ENCODE peak calls at places on chromosome 1, in four cellular contexts. W, N, H and E are unnamed samples.

GRCh38 chr1:58785424-58786058 is 1.7 kb upstream of the JUN start:
- DNase-seq in H (peak; percentile 43), N (peak; percentile 68), W (peak; percentile 39), E (no peak)

GRCh38 chr1:68010094-68010493 is 40.3 kb downstream of the DIRAS3 start:
- DNase-seq in H (no peak), W (peak; percentile 47), N (no peak), E (no peak)

GRCh38 chr1:94790670-94791069 is 29.5 kb upstream of the SLC44A3 start:
- DNase-seq in H (no peak), W (no peak), N (no peak), E (no peak)

GRCh38 chr1:226253933-226254332 is 30.5 kb downstream of the MIXL1 start:
- DNase-seq in H (no peak), W (no peak), N (no peak), E (no peak)

GRCh38 chr1:19156676-19157075 is 53.4 kb downstream of the UBR4 start:
- DNase-seq in N (no peak), W (peak; percentile 44), H (no peak), E (no peak)

GRCh38 chr1:225642177-225642576 is 10.7 kb downstream of the ENAH start:
- DNase-seq in H (no peak), N (no peak), W (peak; percentile 56), E (no peak)

GRCh38 chr1:159781992-159782391 is 1.2 kb downstream of the DUSP23 start:
- DNase-seq in H (no peak), W (no peak), N (no peak), E (no peak)

GRCh38 chr1:5877683-5878530 is 114.3 kb downstream of the NPHP4 start:
- DNase-seq in N (no peak), H (no peak), W (no peak), E (no peak)

GRCh38 chr1:202578001-202578500 is 132.2 kb downstream of the SYT2 start:
- DNase-seq in W (peak; percentile 87), H (no peak), N (no peak), E (no peak)

GRCh38 chr1:241323510-241323909 is 33.5 kb downstream of the RGS7 start:
- DNase-seq in H (no peak), N (peak; percentile 82), W (peak; percentile 30), E (peak; percentile 7)

GRCh38 chr1:59214764-59215208 is 82.1 kb upstream of the FGGY start:
- DNase-seq in N (no peak), H (no peak), W (peak; percentile 74), E (no peak)

GRCh38 chr1:94396356-94396755 is 21.8 kb upstream of the ABCD3 start:
- DNase-seq in H (no peak), W (no peak), N (no peak), E (peak; percentile 10)

GRCh38 chr1:111864862-111865261 is 109.2 kb downstream of the DDX20 start:
- DNase-seq in H (no peak), N (no peak), W (no peak), E (peak; percentile 17)

GRCh38 chr1:36345353-36345752 is 21.9 kb upstream of the EVA1B start:
- DNase-seq in H (no peak), W (no peak), N (no peak), E (no peak)

GRCh38 chr1:143720087-143721023 is 251.4 kb downstream of the FAM72C start:
- DNase-seq in H (no peak), W (peak; percentile 11), N (peak; percentile 61), E (peak; percentile 48)
- TF ChIP-seq CHD1 in H (no peak), W (no peak), N (no peak), E (no peak)

GRCh38 chr1:162117039-162117816 is 47.7 kb downstream of the NOS1AP start:
- DNase-seq in N (no peak), W (no peak), H (no peak), E (no peak)
- TF ChIP-seq CHD1 in N (no peak), W (no peak), H (no peak), E (no peak)

DNA sequence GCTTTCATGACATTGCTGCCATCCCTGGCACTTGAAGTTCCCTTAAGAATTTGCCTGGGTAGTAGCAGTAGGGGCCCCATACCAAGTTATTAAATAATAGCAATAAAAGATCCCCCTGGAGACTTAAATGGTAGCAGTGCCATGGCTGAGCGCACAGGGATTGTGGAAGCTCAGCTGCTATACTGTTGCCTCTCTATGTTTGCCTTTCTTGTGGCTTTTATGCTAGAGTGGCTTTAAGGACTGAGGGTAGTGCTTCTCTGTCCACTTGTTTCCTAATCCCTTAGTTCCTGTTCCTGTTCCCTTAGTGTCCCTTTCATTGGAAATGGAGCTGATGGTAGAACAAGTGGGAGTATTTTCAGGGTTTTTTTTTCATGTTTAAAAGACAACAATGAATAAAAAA is 42.1 kb downstream of the NCF2 start:
- DNase-seq in H (no peak), W (no peak), N (no peak), E (no peak)
- TF ChIP-seq CHD1 in H (no peak), W (no peak), N (no peak), E (no peak)

GRCh38 chr1:46134660-46135331 is 2.4 kb upstream of the PIK3R3 start:
- DNase-seq in W (peak; percentile 95), N (no peak), H (peak; percentile 56), E (no peak)

GRCh38 chr1:46133181-46133658 is 791 bp upstream of the PIK3R3 start:
- DNase-seq in H (no peak), W (no peak), N (no peak), E (no peak)

GRCh38 chr1:46131727-46132528 is 501 bp downstream of the PIK3R3 start:
- DNase-seq in W (peak; percentile 45), H (no peak), N (peak; percentile 46), E (peak; percentile 61)

GRCh38 chr1:46132529-46133180 is at the start of gene PIK3R3:
- DNase-seq in N (peak; percentile 93), H (peak; percentile 92), W (peak; percentile 99), E (peak; percentile 99)

DNA sequence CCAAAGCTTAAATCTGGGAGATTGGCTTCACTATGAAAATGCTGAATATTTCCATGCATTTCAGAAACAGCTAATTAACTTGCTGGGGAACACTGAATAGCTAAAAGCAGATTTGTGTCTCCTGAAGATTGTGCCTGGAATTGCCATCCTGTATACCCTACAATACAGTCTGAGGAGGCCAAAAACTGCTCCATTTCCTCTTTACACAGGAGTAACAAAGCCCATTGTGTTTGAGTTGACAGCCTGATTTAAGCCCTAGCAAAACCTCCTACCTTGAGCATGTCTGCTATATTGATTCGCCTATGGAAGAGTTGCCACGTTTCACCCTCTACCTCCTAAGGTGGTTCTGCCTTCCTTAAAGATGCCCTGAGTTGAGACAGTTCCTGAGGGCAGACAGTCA is 1.5 kb upstream of the PIK3R3 start:
- DNase-seq in H (no peak), N (no peak), W (no peak), E (no peak)
- TF ChIP-seq CHD1 in H (no peak), N (no peak), W (no peak), E (no peak)

DNA sequence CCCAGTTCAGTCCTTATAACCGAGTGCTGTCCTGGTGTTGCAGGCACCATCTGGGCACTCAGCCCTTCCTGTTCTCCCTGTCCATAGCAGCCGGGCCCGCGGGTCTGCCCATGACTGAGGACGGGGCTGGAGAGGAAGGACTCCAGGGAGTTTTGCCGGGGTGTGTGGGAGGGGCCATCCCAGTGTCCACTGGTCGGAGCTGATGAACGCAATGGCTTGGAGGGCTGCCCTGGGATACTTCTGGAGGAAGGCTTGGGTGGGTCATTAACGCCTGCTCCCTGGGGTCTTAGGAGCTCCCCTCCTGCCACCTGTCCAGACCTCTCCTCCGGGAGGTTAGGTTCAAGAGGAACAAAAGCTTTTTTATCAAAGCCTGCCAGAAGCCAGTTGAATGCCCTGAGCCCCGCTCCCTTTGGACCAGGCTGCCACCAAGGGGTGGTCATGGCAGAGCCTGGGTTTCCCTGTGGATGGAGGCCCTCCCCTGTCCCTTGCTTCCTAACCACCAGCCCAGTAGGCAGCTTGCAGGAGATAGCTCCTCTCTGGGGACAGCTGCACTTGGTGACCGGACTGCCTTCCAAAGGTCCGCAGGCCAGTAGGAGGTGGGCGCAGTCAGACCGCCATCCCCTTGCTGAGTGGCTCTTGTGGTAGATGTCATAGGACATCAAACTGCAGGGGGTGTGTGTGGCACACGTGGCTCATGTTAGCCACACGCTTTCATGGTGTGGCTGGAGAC is 61.3 kb downstream of the TRIM11 start:
- DNase-seq in H (no peak), N (peak; percentile 35), W (no peak), E (no peak)
- TF ChIP-seq CHD1 in H (no peak), N (no peak), W (no peak), E (no peak)

GRCh38 chr1:164261691-164262240 is 297.2 kb upstream of the PBX1 start:
- DNase-seq in W (no peak), N (no peak), H (no peak), E (no peak)

GRCh38 chr1:164263540-164263939 is 295.4 kb upstream of the PBX1 start:
- DNase-seq in W (no peak), H (no peak), N (no peak), E (no peak)

GRCh38 chr1:164265232-164265631 is 293.8 kb upstream of the PBX1 start:
- DNase-seq in N (no peak), W (no peak), H (no peak), E (no peak)
- TF ChIP-seq CHD1 in N (no peak), W (no peak), H (no peak), E (no peak)